ENCODE peak calls at places on chromosomes 4 and X, in seven cellular contexts. One of them, this sample, is unnamed. For H3K4me1, the result is how much of the 10 kb centered on the place peaks cover.

GRCh38 chr4:137454767-137455166 is 77.5 kb downstream of the PCDH18 start:
- DNase-seq in uterus: no peak
- DNase-seq in GM23338: no peak
- DNase-seq in heart right ventricle: no peak
- DNase-seq in osteoblast: no peak
- DNase-seq in HepG2: no peak
- DNase-seq in DND-41: no peak
- DNase-seq in this sample: no peak

GRCh38 chr4:71430609-71431008 is 91.8 kb downstream of the SLC4A4 start:
- DNase-seq in uterus: no peak
- DNase-seq in GM23338: no peak
- DNase-seq in heart right ventricle: no peak
- DNase-seq in osteoblast: no peak
- DNase-seq in HepG2: no peak
- DNase-seq in DND-41: no peak
- DNase-seq in this sample: no peak

GRCh38 chrX:149903889-149904748 is 23.1 kb downstream of the MAGEA8 start:
- DNase-seq in uterus: no peak
- DNase-seq in GM23338: peak
- DNase-seq in heart right ventricle: no peak
- DNase-seq in osteoblast: no peak
- DNase-seq in HepG2: peak
- DNase-seq in DND-41: no peak
- DNase-seq in this sample: peak

GRCh38 chr4:182231503-182231902 is 11.7 kb upstream of the TENM3 start:
- DNase-seq in uterus: no peak
- DNase-seq in GM23338: no peak
- DNase-seq in heart right ventricle: no peak
- DNase-seq in osteoblast: no peak
- DNase-seq in HepG2: no peak
- DNase-seq in DND-41: no peak
- DNase-seq in this sample: no peak

GRCh38 chr4:21011106-21011505 is 310.8 kb downstream of the PACRGL start:
- DNase-seq in uterus: no peak
- DNase-seq in GM23338: no peak
- DNase-seq in heart right ventricle: no peak
- DNase-seq in osteoblast: no peak
- DNase-seq in HepG2: no peak
- DNase-seq in DND-41: no peak
- DNase-seq in this sample: no peak

GRCh38 chrX:136048446-136048845 is 63.2 kb downstream of the SLC9A6 start:
- DNase-seq in uterus: no peak
- DNase-seq in GM23338: no peak
- DNase-seq in heart right ventricle: no peak
- DNase-seq in osteoblast: no peak
- DNase-seq in HepG2: no peak
- DNase-seq in DND-41: no peak
- DNase-seq in this sample: no peak

GRCh38 chr4:8707045-8707781 is 114.6 kb downstream of the CPZ start:
- DNase-seq in uterus: peak
- DNase-seq in GM23338: no peak
- DNase-seq in heart right ventricle: no peak
- DNase-seq in osteoblast: peak
- DNase-seq in HepG2: no peak
- DNase-seq in DND-41: no peak
- DNase-seq in this sample: no peak

GRCh38 chrX:19709812-19710518 is 177.4 kb downstream of the SH3KBP1 start:
- DNase-seq in uterus: no peak
- DNase-seq in GM23338: no peak
- DNase-seq in heart right ventricle: no peak
- DNase-seq in osteoblast: peak
- DNase-seq in HepG2: no peak
- DNase-seq in DND-41: no peak
- DNase-seq in this sample: peak

GRCh38 chr4:121408-122084 is 2.8 kb upstream of the ZNF718 start:
- DNase-seq in uterus: no peak
- DNase-seq in GM23338: no peak
- DNase-seq in heart right ventricle: no peak
- DNase-seq in osteoblast: no peak
- DNase-seq in HepG2: no peak
- DNase-seq in DND-41: peak
- DNase-seq in this sample: no peak

DNA sequence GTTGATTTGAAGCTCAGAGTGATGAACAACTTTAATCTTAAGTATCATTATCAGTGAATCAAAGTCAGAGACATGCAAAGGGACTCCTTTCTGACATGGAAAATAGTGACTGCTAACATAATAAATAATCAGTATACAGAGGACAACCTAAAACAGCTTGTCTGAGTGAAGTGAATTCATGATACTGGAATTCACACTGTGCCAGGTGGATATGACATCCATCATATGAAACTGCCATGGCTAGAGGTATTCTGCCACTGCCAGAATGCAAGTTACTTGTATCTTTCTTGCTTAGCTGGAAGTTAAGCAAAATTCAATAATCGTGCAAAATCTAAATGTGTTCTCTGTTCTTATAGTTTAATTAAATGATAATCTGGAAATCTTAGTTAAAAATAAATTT is 429.0 kb downstream of the CFAP47 start:
- DNase-seq in uterus: no peak
- DNase-seq in GM23338: no peak
- DNase-seq in heart right ventricle: no peak
- DNase-seq in osteoblast: no peak
- DNase-seq in HepG2: no peak
- DNase-seq in DND-41: no peak
- DNase-seq in this sample: no peak
- H3K4me1 ChIP-seq in uterus: under half
- H3K4me1 ChIP-seq in GM23338: under half
- H3K4me1 ChIP-seq in heart right ventricle: under half
- H3K4me1 ChIP-seq in osteoblast: under half
- H3K4me1 ChIP-seq in HepG2: under half
- H3K4me1 ChIP-seq in DND-41: under half
- H3K4me1 ChIP-seq in this sample: under half

DNA sequence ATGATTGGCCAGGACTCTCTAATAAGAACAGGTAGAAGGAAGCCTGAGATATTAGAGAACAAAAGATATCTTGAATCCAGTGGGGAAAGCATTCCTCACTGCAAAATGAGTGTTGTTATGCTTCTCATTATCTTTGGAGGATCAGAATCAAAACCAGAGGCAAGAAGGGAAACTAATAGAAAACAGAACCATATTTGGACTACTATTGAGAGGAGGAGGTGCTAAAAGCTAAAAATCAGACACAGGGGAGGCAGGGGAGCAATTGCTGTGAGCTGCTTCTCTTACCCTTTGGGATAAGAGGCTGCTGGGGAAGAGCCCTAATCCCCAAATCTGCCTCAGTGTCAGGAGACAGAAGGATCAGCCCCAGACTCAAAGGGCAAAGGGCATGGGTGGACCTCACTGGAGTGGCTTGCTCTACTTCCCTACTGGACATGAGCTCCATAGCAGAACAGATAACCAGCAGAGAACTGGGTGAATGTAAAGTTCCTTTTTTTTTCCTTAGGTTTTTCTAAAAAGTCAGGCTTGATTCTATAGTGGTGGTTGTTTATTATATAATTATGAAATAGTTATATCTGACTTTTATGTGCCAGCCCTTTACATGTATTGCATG is 60.1 kb downstream of the SEPTIN11 start:
- DNase-seq in uterus: no peak
- DNase-seq in GM23338: no peak
- DNase-seq in heart right ventricle: no peak
- DNase-seq in osteoblast: no peak
- DNase-seq in HepG2: no peak
- DNase-seq in DND-41: no peak
- DNase-seq in this sample: no peak
- H3K4me1 ChIP-seq in uterus: under half
- H3K4me1 ChIP-seq in GM23338: half or more
- H3K4me1 ChIP-seq in heart right ventricle: under half
- H3K4me1 ChIP-seq in osteoblast: half or more
- H3K4me1 ChIP-seq in HepG2: under half
- H3K4me1 ChIP-seq in DND-41: under half
- H3K4me1 ChIP-seq in this sample: half or more

GRCh38 chr4:1777822-1778641 is 15.1 kb upstream of the FGFR3 start:
- DNase-seq in uterus: no peak
- DNase-seq in GM23338: peak
- DNase-seq in heart right ventricle: no peak
- DNase-seq in osteoblast: peak
- DNase-seq in HepG2: peak
- DNase-seq in DND-41: no peak
- DNase-seq in this sample: peak
- H3K4me1 ChIP-seq in uterus: under half
- H3K4me1 ChIP-seq in GM23338: under half
- H3K4me1 ChIP-seq in heart right ventricle: under half
- H3K4me1 ChIP-seq in osteoblast: under half
- H3K4me1 ChIP-seq in HepG2: half or more
- H3K4me1 ChIP-seq in DND-41: under half
- H3K4me1 ChIP-seq in this sample: under half

GRCh38 chr4:180284267-180284666 is 1958.9 kb upstream of the TENM3 start:
- DNase-seq in uterus: no peak
- DNase-seq in GM23338: no peak
- DNase-seq in heart right ventricle: no peak
- DNase-seq in osteoblast: no peak
- DNase-seq in HepG2: no peak
- DNase-seq in DND-41: no peak
- DNase-seq in this sample: no peak
- H3K4me1 ChIP-seq in uterus: under half
- H3K4me1 ChIP-seq in GM23338: under half
- H3K4me1 ChIP-seq in heart right ventricle: under half
- H3K4me1 ChIP-seq in osteoblast: under half
- H3K4me1 ChIP-seq in HepG2: under half
- H3K4me1 ChIP-seq in DND-41: under half
- H3K4me1 ChIP-seq in this sample: under half

GRCh38 chr4:24889991-24890390 is 22.9 kb downstream of the CCDC149 start:
- DNase-seq in uterus: no peak
- DNase-seq in GM23338: no peak
- DNase-seq in heart right ventricle: no peak
- DNase-seq in osteoblast: no peak
- DNase-seq in HepG2: no peak
- DNase-seq in DND-41: no peak
- DNase-seq in this sample: no peak

GRCh38 chr4:24888475-24888874 is 24.4 kb downstream of the CCDC149 start:
- DNase-seq in uterus: no peak
- DNase-seq in GM23338: no peak
- DNase-seq in heart right ventricle: no peak
- DNase-seq in osteoblast: no peak
- DNase-seq in HepG2: no peak
- DNase-seq in DND-41: no peak
- DNase-seq in this sample: no peak

GRCh38 chr4:24890561-24890960 is 22.3 kb downstream of the CCDC149 start:
- DNase-seq in uterus: no peak
- DNase-seq in GM23338: no peak
- DNase-seq in heart right ventricle: no peak
- DNase-seq in osteoblast: no peak
- DNase-seq in HepG2: no peak
- DNase-seq in DND-41: no peak
- DNase-seq in this sample: no peak

GRCh38 chr4:24887881-24888430 is 24.9 kb downstream of the CCDC149 start:
- DNase-seq in uterus: no peak
- DNase-seq in GM23338: no peak
- DNase-seq in heart right ventricle: no peak
- DNase-seq in osteoblast: no peak
- DNase-seq in HepG2: no peak
- DNase-seq in DND-41: no peak
- DNase-seq in this sample: no peak

GRCh38 chr4:24888945-24889344 is 23.9 kb downstream of the CCDC149 start:
- DNase-seq in uterus: no peak
- DNase-seq in GM23338: no peak
- DNase-seq in heart right ventricle: no peak
- DNase-seq in osteoblast: no peak
- DNase-seq in HepG2: no peak
- DNase-seq in DND-41: no peak
- DNase-seq in this sample: no peak
- H3K4me1 ChIP-seq in uterus: under half
- H3K4me1 ChIP-seq in GM23338: under half
- H3K4me1 ChIP-seq in heart right ventricle: under half
- H3K4me1 ChIP-seq in osteoblast: under half
- H3K4me1 ChIP-seq in HepG2: under half
- H3K4me1 ChIP-seq in DND-41: under half
- H3K4me1 ChIP-seq in this sample: under half

DNA sequence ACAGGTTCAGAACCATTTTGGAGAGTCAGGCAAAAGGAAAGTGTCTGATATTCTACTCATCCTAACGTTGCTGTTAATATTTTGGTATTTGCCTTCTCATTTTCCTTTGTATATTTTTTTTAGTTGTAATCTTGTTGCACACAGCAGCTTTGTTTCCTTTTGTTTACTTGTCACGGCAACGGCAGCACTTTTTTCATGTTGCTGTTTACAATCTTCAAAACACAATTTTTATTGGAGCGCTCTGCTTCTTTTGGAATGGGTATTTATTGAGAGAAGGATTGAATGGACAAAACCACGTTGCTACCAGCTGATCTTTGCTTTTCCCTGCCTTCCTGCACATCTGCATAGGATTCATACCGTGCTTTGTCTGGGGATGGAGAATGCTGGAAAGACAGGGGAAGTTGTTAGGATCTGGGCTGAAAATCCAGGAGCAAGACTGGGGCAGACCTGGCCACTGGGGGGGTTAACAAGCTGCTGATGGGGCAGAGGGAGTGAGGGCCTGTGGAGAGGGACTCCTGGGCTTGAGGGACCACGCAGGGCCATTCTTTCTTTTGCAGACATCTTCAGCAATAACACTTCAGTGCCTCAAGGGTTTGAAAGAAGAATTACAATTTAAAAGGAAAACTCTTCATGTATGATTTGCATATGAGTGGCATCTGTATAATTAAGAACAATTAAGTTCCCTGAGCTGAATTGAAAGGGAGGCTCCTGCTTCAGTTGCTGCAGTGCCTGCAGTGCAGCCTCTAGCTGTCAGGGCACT is 69.8 kb downstream of the TMEM131L start:
- DNase-seq in uterus: no peak
- DNase-seq in GM23338: peak
- DNase-seq in heart right ventricle: no peak
- DNase-seq in osteoblast: no peak
- DNase-seq in HepG2: no peak
- DNase-seq in DND-41: no peak
- DNase-seq in this sample: no peak
- H3K4me1 ChIP-seq in uterus: under half
- H3K4me1 ChIP-seq in GM23338: half or more
- H3K4me1 ChIP-seq in heart right ventricle: under half
- H3K4me1 ChIP-seq in osteoblast: under half
- H3K4me1 ChIP-seq in HepG2: under half
- H3K4me1 ChIP-seq in DND-41: under half
- H3K4me1 ChIP-seq in this sample: half or more

GRCh38 chr4:122831515-122832196 is 5.0 kb downstream of the FGF2 start:
- DNase-seq in uterus: no peak
- DNase-seq in GM23338: no peak
- DNase-seq in heart right ventricle: no peak
- DNase-seq in osteoblast: no peak
- DNase-seq in HepG2: no peak
- DNase-seq in DND-41: no peak
- DNase-seq in this sample: no peak
- H3K4me1 ChIP-seq in uterus: under half
- H3K4me1 ChIP-seq in GM23338: half or more
- H3K4me1 ChIP-seq in heart right ventricle: under half
- H3K4me1 ChIP-seq in osteoblast: half or more
- H3K4me1 ChIP-seq in HepG2: under half
- H3K4me1 ChIP-seq in DND-41: under half
- H3K4me1 ChIP-seq in this sample: under half

This sample was measured in SJCRH30.